ENCODE peak calls at places on chromosomes 4 and X, in four cellular contexts. U is stomach, G is fibroblast of pulmonary artery, Y is AG04449. J is an unnamed sample.

GRCh38 chr4:1970926-1971325 is 37.8 kb downstream of the NELFA start:
- DNase-seq in U (no peak), G (no peak), Y (no peak), J (no peak)

GRCh38 chr4:103934178-103934789 is 214.5 kb upstream of the TACR3 start:
- DNase-seq in U (no peak), G (peak), Y (no peak), J (no peak)

GRCh38 chr4:71020611-71021010 is 27.2 kb downstream of the DCK start:
- DNase-seq in U (no peak), G (peak), Y (no peak), J (no peak)

GRCh38 chrX:46589977-46590723 is 16.6 kb downstream of the CHST7 start:
- DNase-seq in U (no peak), G (peak), Y (no peak), J (peak)

GRCh38 chr4:153634737-153635353 is 49.2 kb upstream of the TLR2 start:
- DNase-seq in U (no peak), G (peak), Y (no peak), J (no peak)

GRCh38 chr4:142265946-142266345 is 580.2 kb downstream of the INPP4B start:
- DNase-seq in U (no peak), G (no peak), Y (no peak), J (no peak)

GRCh38 chr4:124337874-124338273 is 374.7 kb downstream of the ANKRD50 start:
- DNase-seq in U (no peak), G (peak), Y (no peak), J (no peak)

GRCh38 chr4:68864438-68865177 is 48.8 kb downstream of the UGT2B10 start:
- DNase-seq in U (peak), G (no peak), Y (no peak), J (no peak)

GRCh38 chr4:127400736-127401346 is 231.9 kb upstream of the INTU start:
- DNase-seq in U (peak), G (peak), Y (peak), J (peak)

GRCh38 chr4:150699599-150699998 is 117.6 kb downstream of the MAB21L2 start:
- DNase-seq in U (no peak), G (no peak), Y (no peak), J (no peak)

GRCh38 chrX:132270699-132271098 is 51.5 kb upstream of the RAP2C start:
- DNase-seq in U (no peak), G (peak), Y (no peak), J (peak)

GRCh38 chrX:129945131-129945530 is 37.3 kb upstream of the BCORL1 start:
- DNase-seq in U (no peak), G (no peak), Y (no peak), J (no peak)

GRCh38 chr4:57020467-57021101 is 41.9 kb downstream of the POLR2B start:
- DNase-seq in U (no peak), G (peak), Y (peak), J (peak)

GRCh38 chr4:1321486-1321885 is 25.5 kb upstream of the UVSSA start:
- DNase-seq in U (no peak), G (no peak), Y (no peak), J (no peak)

GRCh38 chr4:150302553-150302952 is 224.3 kb downstream of the DCLK2 start:
- DNase-seq in U (no peak), G (peak), Y (peak), J (peak)

GRCh38 chr4:124433500-124433899 is 279.0 kb downstream of the ANKRD50 start:
- DNase-seq in U (no peak), G (peak), Y (no peak), J (no peak)

GRCh38 chr4:93313207-93313606 is 515.3 kb upstream of the ATOH1 start:
- DNase-seq in U (no peak), G (peak), Y (no peak), J (no peak)

GRCh38 chr4:69323284-69323683 is 43.0 kb downstream of the UGT2B28 start:
- DNase-seq in U (no peak), G (no peak), Y (no peak), J (no peak)

GRCh38 chrX:70508296-70508911 is 63.8 kb downstream of the DLG3 start:
- DNase-seq in U (no peak), G (peak), Y (no peak), J (no peak)

GRCh38 chrX:119478504-119478903 is 10.3 kb downstream of the SLC25A5 start:
- DNase-seq in U (no peak), G (no peak), Y (no peak), J (no peak)

GRCh38 chr4:48664938-48665337 is 115.1 kb downstream of the FRYL start:
- DNase-seq in U (no peak), G (no peak), Y (no peak), J (no peak)

GRCh38 chrX:49829016-49829415 is at the start of gene PAGE4:
- DNase-seq in U (no peak), G (no peak), Y (no peak), J (no peak)

GRCh38 chr4:2827071-2827873 is 16.4 kb upstream of the ADD1 start:
- DNase-seq in U (no peak), G (no peak), Y (no peak), J (no peak)

GRCh38 chr4:25861951-25862410 is 807 bp downstream of the SEL1L3 start:
- DNase-seq in U (no peak), G (peak), Y (no peak), J (no peak)

GRCh38 chr4:42640613-42641012 is 16.3 kb downstream of the ATP8A1 start:
- DNase-seq in U (no peak), G (no peak), Y (no peak), J (no peak)

GRCh38 chr4:41160010-41160789 is 54.1 kb downstream of the APBB2 start:
- DNase-seq in U (no peak), G (peak), Y (no peak), J (peak)

GRCh38 chr4:171846232-171846631 is 33.0 kb downstream of the GALNTL6 start:
- DNase-seq in U (peak), G (peak), Y (peak), J (no peak)

GRCh38 chr4:174154455-174154854 is 129.0 kb downstream of the FBXO8 start:
- DNase-seq in U (no peak), G (peak), Y (peak), J (peak)

GRCh38 chrX:39931554-39932282 is 166.0 kb downstream of the BCOR start:
- DNase-seq in U (no peak), G (peak), Y (no peak), J (no peak)

GRCh38 chr4:152321408-152321807 is 214.5 kb downstream of the FBXW7 start:
- DNase-seq in U (no peak), G (no peak), Y (no peak), J (peak)

GRCh38 chr4:77202491-77202890 is 45.5 kb downstream of the CCNG2 start:
- DNase-seq in U (no peak), G (no peak), Y (no peak), J (no peak)

GRCh38 chr4:27005512-27006246 is 145.0 kb downstream of the STIM2 start:
- DNase-seq in U (no peak), G (peak), Y (no peak), J (peak)

GRCh38 chr4:6451309-6451708 is 21.1 kb downstream of the PPP2R2C start:
- DNase-seq in U (no peak), G (no peak), Y (no peak), J (no peak)
- H3K4me3 ChIP-seq in U (no peak), G (no peak), Y (no peak), J (no peak)

DNA sequence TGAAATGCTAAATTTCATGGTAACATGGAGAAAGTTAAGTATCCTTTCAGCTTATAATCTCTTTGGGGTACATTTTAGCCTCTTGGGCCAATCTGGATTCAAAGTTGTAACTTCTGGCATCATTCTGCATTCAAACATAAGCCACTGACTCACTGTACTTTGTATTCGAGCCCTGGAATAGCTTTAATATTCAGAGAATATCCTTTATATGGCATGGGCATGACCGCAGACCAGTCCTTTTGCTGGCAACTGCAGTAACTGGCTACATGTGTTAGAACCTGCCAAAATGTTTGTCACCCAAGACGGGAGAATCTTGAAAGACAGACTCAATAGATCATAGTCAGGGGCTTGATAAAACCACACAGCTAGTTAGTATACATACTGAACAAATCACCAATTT is 3.3 kb downstream of the GASK1B start:
- DNase-seq in U (no peak), G (no peak), Y (no peak), J (no peak)
- TF ChIP-seq CTCF in U (no peak), G (no peak), Y (no peak), J (no peak)

DNA sequence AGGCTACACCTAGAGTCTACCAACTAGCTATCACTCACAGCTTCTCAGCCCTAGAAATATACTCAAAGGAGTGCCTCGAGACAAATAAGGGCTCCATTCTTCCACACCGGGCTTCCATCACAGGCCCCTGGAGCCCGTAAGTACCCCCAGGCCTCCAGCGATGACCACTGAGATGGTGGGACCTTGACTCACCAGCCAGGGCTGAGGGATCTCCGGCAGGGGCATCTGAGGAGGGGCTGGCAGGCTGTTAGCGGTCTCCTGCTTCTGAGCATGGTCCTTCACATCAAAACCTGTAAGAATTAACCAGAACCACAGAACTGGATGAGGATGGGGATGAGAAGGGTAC is 71.3 kb downstream of the AFAP1 start:
- DNase-seq in U (no peak), G (no peak), Y (no peak), J (no peak)
- H3K4me3 ChIP-seq in U (no peak), G (no peak), Y (peak), J (no peak)

GRCh38 chr4:178599521-178599920 is 1157.3 kb upstream of the AGA start:
- DNase-seq in U (no peak), G (no peak), Y (no peak), J (no peak)
- TF ChIP-seq CTCF in U (no peak), G (no peak), Y (no peak), J (no peak)

GRCh38 chr4:5713861-5714260 is 2.9 kb downstream of the EVC start:
- DNase-seq in U (no peak), G (no peak), Y (no peak), J (no peak)

GRCh38 chr4:5712931-5713330 is 1.9 kb downstream of the EVC start:
- DNase-seq in U (no peak), G (no peak), Y (no peak), J (no peak)

GRCh38 chr4:5711479-5712184 is 631 bp downstream of the EVC start:
- DNase-seq in U (no peak), G (peak), Y (no peak), J (no peak)

GRCh38 chr4:5710962-5711478 is at the start of gene EVC:
- DNase-seq in U (peak), G (peak), Y (no peak), J (no peak)

DNA sequence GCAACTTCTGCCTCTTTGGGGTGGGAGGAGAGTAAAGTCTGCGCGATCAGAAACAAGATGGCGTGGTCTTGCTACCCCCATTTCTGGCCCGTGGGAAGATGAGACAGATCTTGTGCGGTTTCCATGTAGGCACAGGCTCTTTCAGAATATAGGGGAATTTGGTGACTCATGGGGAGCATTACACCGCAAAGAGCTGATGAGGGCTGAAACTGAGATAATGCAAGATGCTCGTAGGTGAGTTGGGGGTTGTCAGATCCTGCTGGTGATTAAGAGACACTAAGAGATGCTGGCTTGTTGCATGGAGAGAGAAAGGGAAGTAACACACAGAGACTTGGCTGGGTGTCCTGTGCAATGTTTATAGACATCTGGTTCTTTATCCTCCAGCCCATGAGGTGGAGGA is 1.5 kb downstream of the EVC start:
- DNase-seq in U (no peak), G (peak), Y (no peak), J (no peak)
- H3K4me3 ChIP-seq in U (no peak), G (peak), Y (peak), J (peak)

GRCh38 chr4:24179201-24179840 is 289.5 kb upstream of the PPARGC1A start:
- DNase-seq in U (no peak), G (no peak), Y (no peak), J (no peak)
- TF ChIP-seq CTCF in U (no peak), G (no peak), Y (no peak), J (no peak)

GRCh38 chr4:95093460-95093859 is 335.7 kb downstream of the BMPR1B start:
- DNase-seq in U (no peak), G (no peak), Y (no peak), J (no peak)
- H3K4me3 ChIP-seq in U (no peak), G (no peak), Y (no peak), J (no peak)